ENCODE peak calls at places on chromosomes 3 and 15, in four cellular contexts. One of them, this sample, is unnamed.

GRCh38 chr3:194987571-194988494 is 283.1 kb downstream of the XXYLT1 start:
- DNase-seq in dorsolateral prefrontal cortex: no peak
- DNase-seq in left lung: no peak
- DNase-seq in spleen: no peak
- DNase-seq in this sample: no peak

GRCh38 chr3:140395134-140396075 is 282.5 kb upstream of the TRIM42 start:
- DNase-seq in dorsolateral prefrontal cortex: no peak
- DNase-seq in left lung: no peak
- DNase-seq in spleen: no peak
- DNase-seq in this sample: no peak

GRCh38 chr3:131535131-131535530 is 32.4 kb upstream of the MRPL3 start:
- DNase-seq in dorsolateral prefrontal cortex: no peak
- DNase-seq in left lung: no peak
- DNase-seq in spleen: no peak
- DNase-seq in this sample: no peak

GRCh38 chr15:61038387-61038786 is 190.7 kb downstream of the RORA start:
- DNase-seq in dorsolateral prefrontal cortex: no peak
- DNase-seq in left lung: no peak
- DNase-seq in spleen: no peak
- DNase-seq in this sample: no peak

GRCh38 chr15:85825719-85826118 is 31.0 kb upstream of the KLHL25 start:
- DNase-seq in dorsolateral prefrontal cortex: no peak
- DNase-seq in left lung: no peak
- DNase-seq in spleen: no peak
- DNase-seq in this sample: peak; percentile 21

GRCh38 chr3:54932606-54933005 is 4.7 kb upstream of the LRTM1 start:
- DNase-seq in dorsolateral prefrontal cortex: peak; percentile 51
- DNase-seq in left lung: no peak
- DNase-seq in spleen: no peak
- DNase-seq in this sample: no peak

GRCh38 chr3:147393261-147393964 is 12.9 kb downstream of the ZIC4 start:
- DNase-seq in dorsolateral prefrontal cortex: peak; percentile 77
- DNase-seq in left lung: no peak
- DNase-seq in spleen: peak; percentile 74
- DNase-seq in this sample: no peak

GRCh38 chr15:98442379-98442833 is 205.9 kb upstream of the IGF1R start:
- DNase-seq in dorsolateral prefrontal cortex: peak; percentile 68
- DNase-seq in left lung: no peak
- DNase-seq in spleen: no peak
- DNase-seq in this sample: peak; percentile 74

GRCh38 chr3:134874737-134875413 is 79.8 kb downstream of the EPHB1 start:
- DNase-seq in dorsolateral prefrontal cortex: no peak
- DNase-seq in left lung: no peak
- DNase-seq in spleen: peak; percentile 46
- DNase-seq in this sample: no peak

GRCh38 chr3:123346726-123347125 is 102.2 kb downstream of the ADCY5 start:
- DNase-seq in dorsolateral prefrontal cortex: peak; percentile 49
- DNase-seq in left lung: no peak
- DNase-seq in spleen: peak; percentile 29
- DNase-seq in this sample: no peak

GRCh38 chr3:113769551-113769950 is 22.7 kb downstream of the ATP6V1A start:
- DNase-seq in dorsolateral prefrontal cortex: no peak
- DNase-seq in left lung: no peak
- DNase-seq in spleen: no peak
- DNase-seq in this sample: no peak

GRCh38 chr3:177776656-177777055 is 579.4 kb upstream of the TBL1XR1 start:
- DNase-seq in dorsolateral prefrontal cortex: no peak
- DNase-seq in left lung: no peak
- DNase-seq in spleen: no peak
- DNase-seq in this sample: no peak

GRCh38 chr15:88574062-88574461 is 27.6 kb upstream of the DET1 start:
- DNase-seq in dorsolateral prefrontal cortex: no peak
- DNase-seq in left lung: no peak
- DNase-seq in spleen: no peak
- DNase-seq in this sample: no peak

GRCh38 chr15:51092480-51092879 is 2.2 kb downstream of the TNFAIP8L3 start:
- DNase-seq in dorsolateral prefrontal cortex: no peak
- DNase-seq in left lung: no peak
- DNase-seq in spleen: no peak
- DNase-seq in this sample: no peak

GRCh38 chr3:77795013-77795412 is 755.1 kb downstream of the ROBO2 start:
- DNase-seq in dorsolateral prefrontal cortex: no peak
- DNase-seq in left lung: no peak
- DNase-seq in spleen: no peak
- DNase-seq in this sample: no peak

GRCh38 chr3:60314064-60314463 is 937.2 kb downstream of the FHIT start:
- DNase-seq in dorsolateral prefrontal cortex: no peak
- DNase-seq in left lung: no peak
- DNase-seq in spleen: no peak
- DNase-seq in this sample: no peak

GRCh38 chr3:15324335-15324734 is 8.1 kb downstream of the SH3BP5 start:
- DNase-seq in dorsolateral prefrontal cortex: no peak
- DNase-seq in left lung: no peak
- DNase-seq in spleen: no peak
- DNase-seq in this sample: no peak

GRCh38 chr3:32004111-32004790 is 22.7 kb downstream of the ZNF860 start:
- DNase-seq in dorsolateral prefrontal cortex: no peak
- DNase-seq in left lung: no peak
- DNase-seq in spleen: no peak
- DNase-seq in this sample: peak; percentile 42

GRCh38 chr15:72220678-72221077 is 10.3 kb downstream of the PKM start:
- DNase-seq in dorsolateral prefrontal cortex: no peak
- DNase-seq in left lung: no peak
- DNase-seq in spleen: no peak
- DNase-seq in this sample: no peak

GRCh38 chr3:158455406-158455805 is 115.6 kb upstream of the MLF1 start:
- DNase-seq in dorsolateral prefrontal cortex: no peak
- DNase-seq in left lung: no peak
- DNase-seq in spleen: no peak
- DNase-seq in this sample: no peak

GRCh38 chr3:131738095-131738494 is 235.3 kb upstream of the MRPL3 start:
- DNase-seq in dorsolateral prefrontal cortex: no peak
- DNase-seq in left lung: no peak
- DNase-seq in spleen: no peak
- DNase-seq in this sample: no peak

GRCh38 chr3:192850501-192850981 is 67.1 kb downstream of the MB21D2 start:
- DNase-seq in dorsolateral prefrontal cortex: no peak
- DNase-seq in left lung: no peak
- DNase-seq in spleen: no peak
- DNase-seq in this sample: no peak

GRCh38 chr3:55719508-55719907 is 232.4 kb upstream of the WNT5A start:
- DNase-seq in dorsolateral prefrontal cortex: no peak
- DNase-seq in left lung: no peak
- DNase-seq in spleen: no peak
- DNase-seq in this sample: no peak

GRCh38 chr3:72123908-72124441 is 339.0 kb upstream of the PROK2 start:
- DNase-seq in dorsolateral prefrontal cortex: no peak
- DNase-seq in left lung: no peak
- DNase-seq in spleen: no peak
- DNase-seq in this sample: peak; percentile 93

GRCh38 chr15:66851226-66852063 is 149.4 kb downstream of the SMAD6 start:
- DNase-seq in dorsolateral prefrontal cortex: peak; percentile 46
- DNase-seq in left lung: peak; percentile 86
- DNase-seq in spleen: peak; percentile 95
- DNase-seq in this sample: peak; percentile 73

GRCh38 chr15:45126535-45127158 is 3.0 kb downstream of the DUOXA1 start:
- DNase-seq in dorsolateral prefrontal cortex: no peak
- DNase-seq in left lung: peak; percentile 31
- DNase-seq in spleen: no peak
- DNase-seq in this sample: peak; percentile 28

GRCh38 chr3:185420762-185421161 is 57.8 kb downstream of the MAP3K13 start:
- DNase-seq in dorsolateral prefrontal cortex: no peak
- DNase-seq in left lung: no peak
- DNase-seq in spleen: no peak
- DNase-seq in this sample: peak; percentile 5

GRCh38 chr15:42471002-42471401 is 19.9 kb downstream of the ZNF106 start:
- DNase-seq in dorsolateral prefrontal cortex: no peak
- DNase-seq in left lung: no peak
- DNase-seq in spleen: no peak
- DNase-seq in this sample: no peak
- H3K27ac ChIP-seq in dorsolateral prefrontal cortex: peak overlapping the region; percentile 49
- H3K27ac ChIP-seq in left lung: no peak overlapping the region
- H3K27ac ChIP-seq in spleen: peak overlapping the region; percentile 23
- H3K27ac ChIP-seq in this sample: peak overlapping the region; percentile 18

DNA sequence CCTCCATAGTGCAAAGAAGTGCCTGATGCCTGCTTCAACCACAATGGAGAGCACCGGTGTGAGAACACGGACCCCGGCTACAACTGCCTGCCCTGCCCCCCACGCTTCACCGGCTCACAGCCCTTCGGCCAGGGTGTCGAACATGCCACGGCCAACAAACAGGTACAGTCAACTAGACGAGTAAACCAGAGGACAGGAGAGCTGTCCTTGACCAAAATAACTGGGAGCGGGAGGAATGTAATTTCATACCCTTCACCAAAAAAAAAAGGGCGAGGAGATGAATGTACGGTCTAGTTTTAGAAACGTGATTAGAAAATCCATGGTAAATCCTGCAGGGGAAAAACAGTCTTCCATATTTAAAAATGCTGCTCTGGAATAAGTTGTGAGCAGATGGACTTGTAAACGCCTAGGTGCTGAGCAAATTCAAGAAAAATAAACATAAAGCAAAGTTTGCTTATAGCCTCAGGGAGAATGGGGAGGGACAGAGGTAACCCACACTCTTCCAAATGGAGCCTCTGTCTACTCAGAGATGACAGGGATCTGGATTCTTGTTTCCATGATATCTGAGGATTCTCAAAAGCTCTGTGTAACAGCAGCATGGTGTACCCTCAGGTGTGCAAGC is 8.4 kb downstream of the THBS1 start:
- DNase-seq in dorsolateral prefrontal cortex: no peak
- DNase-seq in left lung: no peak
- DNase-seq in spleen: no peak
- DNase-seq in this sample: no peak
- H3K4me3 ChIP-seq in dorsolateral prefrontal cortex: no peak overlapping the region
- H3K4me3 ChIP-seq in left lung: no peak overlapping the region
- H3K4me3 ChIP-seq in spleen: no peak overlapping the region
- H3K4me3 ChIP-seq in this sample: no peak overlapping the region

GRCh38 chr3:2958553-2958952 is 151.6 kb downstream of the IL5RA start:
- DNase-seq in dorsolateral prefrontal cortex: no peak
- DNase-seq in left lung: no peak
- DNase-seq in spleen: no peak
- DNase-seq in this sample: no peak

GRCh38 chr3:2957115-2957514 is 153.1 kb downstream of the IL5RA start:
- DNase-seq in dorsolateral prefrontal cortex: no peak
- DNase-seq in left lung: no peak
- DNase-seq in spleen: no peak
- DNase-seq in this sample: no peak

DNA sequence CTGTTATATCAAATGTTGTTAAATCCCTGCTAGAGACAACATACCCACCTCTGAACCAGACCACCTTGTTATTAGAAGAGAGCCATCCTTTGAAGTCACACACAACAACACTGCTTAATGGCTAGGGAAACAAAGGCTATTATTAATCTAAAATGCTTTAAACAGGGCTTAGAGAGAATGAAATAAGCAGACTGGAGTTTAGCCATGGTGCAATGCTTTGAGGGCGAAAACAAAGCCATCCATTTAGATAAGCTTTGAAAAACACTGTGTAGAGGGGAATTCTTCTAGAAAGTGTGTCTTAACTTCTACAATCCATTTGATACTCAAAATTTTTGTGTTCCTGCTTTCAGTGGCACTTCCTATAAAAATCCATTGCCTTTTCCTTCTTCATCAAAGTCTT is 148.6 kb downstream of the IL5RA start:
- DNase-seq in dorsolateral prefrontal cortex: no peak
- DNase-seq in left lung: no peak
- DNase-seq in spleen: no peak
- DNase-seq in this sample: no peak
- TF ChIP-seq CTCF in dorsolateral prefrontal cortex: no peak
- TF ChIP-seq CTCF in left lung: no peak
- TF ChIP-seq CTCF in spleen: no peak
- TF ChIP-seq CTCF in this sample: no peak

GRCh38 chr3:124791142-124791541 is 60.9 kb downstream of the UMPS start:
- DNase-seq in dorsolateral prefrontal cortex: no peak
- DNase-seq in left lung: no peak
- DNase-seq in spleen: peak; percentile 15
- DNase-seq in this sample: no peak

GRCh38 chr3:124787490-124788195 is 57.4 kb downstream of the UMPS start:
- DNase-seq in dorsolateral prefrontal cortex: no peak
- DNase-seq in left lung: no peak
- DNase-seq in spleen: no peak
- DNase-seq in this sample: no peak

GRCh38 chr3:124785966-124786365 is 55.7 kb downstream of the UMPS start:
- DNase-seq in dorsolateral prefrontal cortex: no peak
- DNase-seq in left lung: no peak
- DNase-seq in spleen: no peak
- DNase-seq in this sample: no peak

GRCh38 chr3:124786491-124787241 is 56.4 kb downstream of the UMPS start:
- DNase-seq in dorsolateral prefrontal cortex: no peak
- DNase-seq in left lung: no peak
- DNase-seq in spleen: peak; percentile 2
- DNase-seq in this sample: no peak

DNA sequence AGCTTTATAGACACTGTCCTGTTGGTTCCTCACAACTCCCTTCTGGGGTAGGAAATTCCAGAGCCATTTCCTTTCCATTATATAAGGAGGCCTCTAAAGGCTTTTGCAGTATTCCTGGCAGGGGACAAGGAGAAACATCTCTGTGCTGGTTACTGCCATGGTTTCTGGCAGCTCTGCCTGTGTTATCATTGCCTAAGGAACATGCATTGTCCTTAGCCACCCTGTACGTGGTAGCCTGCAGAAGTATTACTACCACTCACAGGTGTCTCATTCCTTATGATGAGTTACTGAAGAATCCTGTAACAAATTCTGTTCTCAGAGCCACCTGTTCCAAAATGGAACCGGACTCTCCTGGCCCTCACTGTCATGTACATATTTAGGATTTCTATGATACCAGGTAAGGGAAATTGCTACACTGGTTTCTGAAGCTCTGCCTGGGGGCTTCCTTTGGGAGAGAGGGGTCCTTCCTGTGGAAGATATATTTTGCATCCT is 58.0 kb downstream of the UMPS start:
- DNase-seq in dorsolateral prefrontal cortex: no peak
- DNase-seq in left lung: no peak
- DNase-seq in spleen: no peak
- DNase-seq in this sample: no peak
- H3K27ac ChIP-seq in dorsolateral prefrontal cortex: peak overlapping the region; percentile 82
- H3K27ac ChIP-seq in left lung: no peak overlapping the region
- H3K27ac ChIP-seq in spleen: no peak overlapping the region
- H3K27ac ChIP-seq in this sample: no peak overlapping the region

DNA sequence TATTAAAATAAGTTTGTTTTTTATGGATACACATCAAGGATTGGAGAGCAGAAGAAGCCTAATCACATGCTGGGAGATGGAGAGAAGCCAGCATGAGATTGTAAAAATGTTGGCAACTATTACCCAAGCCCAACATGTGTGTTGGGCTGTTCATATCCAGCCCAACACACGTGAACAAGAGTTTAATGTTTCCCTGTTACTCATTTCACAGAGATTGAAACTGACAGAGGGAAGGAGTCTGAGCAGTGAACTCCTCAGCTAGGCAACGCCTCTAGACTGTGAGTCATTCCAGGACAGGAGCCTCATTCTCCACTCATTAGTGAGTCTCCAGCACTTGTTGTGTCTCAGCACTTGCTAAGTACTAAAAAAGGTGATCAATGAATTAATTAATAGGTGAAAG is 43.2 kb upstream of the CMSS1 start:
- DNase-seq in dorsolateral prefrontal cortex: no peak
- DNase-seq in left lung: no peak
- DNase-seq in spleen: no peak
- DNase-seq in this sample: no peak
- H3K4me3 ChIP-seq in dorsolateral prefrontal cortex: no peak overlapping the region
- H3K4me3 ChIP-seq in left lung: no peak overlapping the region
- H3K4me3 ChIP-seq in spleen: no peak overlapping the region
- H3K4me3 ChIP-seq in this sample: no peak overlapping the region

This sample was measured in prostate gland.